ENCODE peak calls at places on chromosomes 11 and 22, in five cellular contexts. R is osteoblast, X is heart right ventricle, L is colonic mucosa, Z is HFFc6. U is an unnamed sample.

GRCh38 chr11:120667281-120667680 is 155.7 kb downstream of the GRIK4 start:
- DNase-seq in Z (no peak), X (peak), R (peak), L (no peak), U (no peak)

GRCh38 chr11:128757235-128757711 is 63.4 kb downstream of the FLI1 start:
- DNase-seq in X (peak), L (peak), R (peak), Z (peak), U (peak)

GRCh38 chr22:44423556-44423955 is 74.5 kb downstream of the RTL6 start:
- DNase-seq in Z (no peak), R (no peak), L (no peak), X (no peak), U (peak)

GRCh38 chr22:44287121-44287693 is 25.5 kb downstream of the SHISAL1 start:
- DNase-seq in Z (no peak), X (no peak), L (no peak), R (no peak), U (no peak)

GRCh38 chr11:109972939-109973338 is 120.3 kb upstream of the ZC3H12C start:
- DNase-seq in R (no peak), X (no peak), L (no peak), Z (no peak), U (no peak)

GRCh38 chr11:405323-405975 is 9.3 kb downstream of the SIGIRR start:
- DNase-seq in R (no peak), X (no peak), L (peak), Z (no peak), U (no peak)

GRCh38 chr11:8759634-8760033 is 77.0 kb downstream of the RPL27A start:
- DNase-seq in L (no peak), X (no peak), Z (no peak), R (no peak), U (no peak)

GRCh38 chr22:24827305-24827704 is 21.3 kb downstream of the SGSM1 start:
- DNase-seq in X (no peak), Z (no peak), L (peak), R (no peak), U (peak)

GRCh38 chr11:119222308-119222707 is 16.2 kb downstream of the CBL start:
- DNase-seq in R (peak), L (no peak), X (no peak), Z (peak), U (no peak)

GRCh38 chr11:102974552-102975280 is 19.2 kb upstream of the MMP13 start:
- DNase-seq in L (no peak), Z (peak), X (no peak), R (no peak), U (no peak)

GRCh38 chr11:70544774-70545625 is 146.7 kb downstream of the CTTN start:
- DNase-seq in Z (no peak), X (no peak), L (no peak), R (peak), U (no peak)

GRCh38 chr22:20008221-20008995 is 8.2 kb downstream of the ARVCF start:
- DNase-seq in R (peak), Z (no peak), L (no peak), X (no peak), U (no peak)

GRCh38 chr11:103898577-103899336 is 137.7 kb upstream of the DDI1 start:
- DNase-seq in L (no peak), R (no peak), Z (no peak), X (no peak), U (no peak)

GRCh38 chr11:12540075-12540685 is 134.0 kb upstream of the TEAD1 start:
- DNase-seq in Z (peak), L (no peak), R (no peak), X (no peak), U (no peak)

GRCh38 chr22:48365386-48365785 is 1462.3 kb downstream of the BRD1 start:
- DNase-seq in X (no peak), Z (no peak), L (no peak), R (peak), U (no peak)

GRCh38 chr11:1963864-1964263 is 16.7 kb downstream of the MRPL23 start:
- DNase-seq in X (no peak), R (no peak), L (no peak), Z (no peak), U (no peak)

GRCh38 chr22:26106412-26106811 is 62.9 kb upstream of the SEZ6L start:
- DNase-seq in R (no peak), X (no peak), L (no peak), Z (no peak), U (no peak)

GRCh38 chr11:72602250-72602904 is 71.8 kb downstream of the PDE2A start:
- DNase-seq in Z (no peak), R (no peak), L (no peak), X (no peak), U (no peak)

GRCh38 chr22:30404307-30404706 is 7.5 kb downstream of the SEC14L2 start:
- DNase-seq in R (peak), Z (no peak), X (no peak), L (no peak), U (no peak)

GRCh38 chr11:69771466-69771865 is 3.7 kb downstream of the FGF4 start:
- DNase-seq in X (no peak), Z (no peak), L (no peak), R (peak), U (no peak)

GRCh38 chr11:82930229-82930628 is 28.7 kb downstream of the DDIAS start:
- DNase-seq in Z (no peak), X (no peak), R (no peak), L (no peak), U (no peak)

GRCh38 chr11:5486421-5486820 is 2.1 kb upstream of the OR52D1 start:
- DNase-seq in X (no peak), Z (no peak), L (no peak), R (no peak), U (no peak)

GRCh38 chr11:83722392-83722791 is 436.2 kb upstream of the CCDC90B start:
- DNase-seq in R (no peak), Z (no peak), L (no peak), X (no peak), U (no peak)

GRCh38 chr22:41302016-41302767 is 867 bp downstream of the ZC3H7B start:
- DNase-seq in R (peak), Z (no peak), X (no peak), L (no peak), U (no peak)

GRCh38 chr22:32410459-32410858 is 1.6 kb downstream of the RTCB start:
- DNase-seq in X (no peak), Z (no peak), L (no peak), R (no peak), U (no peak)

GRCh38 chr11:1783725-1784529 is 20.2 kb upstream of the CTSD start:
- DNase-seq in Z (no peak), L (no peak), R (peak), X (no peak), U (no peak)

GRCh38 chr11:1303973-1304372 is 5.5 kb downstream of the TOLLIP start:
- DNase-seq in L (no peak), R (peak), X (no peak), Z (no peak), U (peak)

GRCh38 chr11:28243596-28243995 is 135.4 kb downstream of the METTL15 start:
- DNase-seq in R (peak), L (no peak), Z (no peak), X (no peak), U (no peak)

GRCh38 chr11:60469723-60470122 is 14.1 kb downstream of the MS4A1 start:
- DNase-seq in X (no peak), Z (no peak), L (no peak), R (no peak), U (no peak)

GRCh38 chr22:38262051-38262795 is 10.6 kb downstream of the TMEM184B start:
- DNase-seq in X (no peak), R (peak), Z (no peak), L (peak), U (peak)
- TF ChIP-seq CTCF in X (peak), R (peak), Z (peak), L (peak), U (peak)

GRCh38 chr11:3959015-3959917 is 103.8 kb downstream of the STIM1 start:
- DNase-seq in R (peak), L (no peak), X (no peak), Z (peak), U (peak)
- TF ChIP-seq CTCF in R (peak), L (no peak), X (no peak), Z (peak), U (no peak)

DNA sequence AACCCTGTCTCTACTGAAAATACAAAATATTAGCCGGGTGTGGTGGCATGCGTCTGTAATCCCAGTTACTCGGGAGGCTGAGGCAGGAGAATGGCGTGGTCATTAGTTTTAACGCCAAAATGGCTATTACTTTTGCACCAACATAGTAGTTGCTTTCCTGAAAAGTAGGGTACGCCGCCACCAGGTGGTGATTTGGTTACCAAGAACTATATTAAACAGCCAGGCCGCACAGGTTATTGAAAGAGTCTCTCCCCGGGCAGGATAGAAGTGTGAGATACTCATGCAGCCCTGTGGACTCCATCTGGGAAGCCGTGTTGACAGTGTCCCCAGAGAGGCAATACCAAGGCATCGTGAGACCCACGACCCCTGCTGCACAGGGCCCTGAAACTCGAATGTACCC is 24.6 kb upstream of the LRRC32 start:
- DNase-seq in X (no peak), L (no peak), R (peak), Z (no peak), U (no peak)
- TF ChIP-seq CTCF in X (no peak), L (no peak), R (no peak), Z (peak), U (no peak)

GRCh38 chr22:50576806-50577696 is 1.2 kb downstream of the CPT1B start:
- DNase-seq in Z (no peak), X (no peak), L (no peak), R (peak), U (no peak)

GRCh38 chr22:50577697-50577986 is 585 bp downstream of the CPT1B start:
- DNase-seq in L (no peak), R (peak), X (no peak), Z (no peak), U (no peak)

GRCh38 chr22:50575426-50575941 is 2.7 kb downstream of the CPT1B start:
- DNase-seq in Z (no peak), R (peak), L (no peak), X (no peak), U (no peak)

GRCh38 chr22:50574383-50574755 is 3.9 kb downstream of the CPT1B start:
- DNase-seq in L (no peak), R (peak), Z (no peak), X (no peak), U (no peak)

DNA sequence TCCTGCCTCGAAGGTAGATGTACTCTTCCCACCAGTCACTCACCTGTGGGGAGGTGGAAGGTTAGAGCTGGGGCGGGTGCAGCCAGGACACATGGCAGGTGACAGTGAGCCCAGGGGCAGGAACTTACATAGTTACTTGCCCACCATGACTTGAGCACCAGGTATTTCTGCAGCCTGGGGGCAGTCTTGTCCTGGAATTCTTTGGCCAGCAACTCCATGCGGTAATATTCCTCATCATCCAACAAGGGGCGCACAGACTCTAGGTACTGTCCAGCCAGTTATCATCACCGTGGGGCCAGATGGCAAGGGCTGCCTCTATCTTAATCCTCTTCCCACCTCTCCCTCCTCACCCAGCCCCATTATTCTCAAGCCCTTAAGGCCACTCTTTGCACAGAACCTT is 2.2 kb downstream of the CPT1B start:
- DNase-seq in X (no peak), R (peak), Z (peak), L (no peak), U (peak)
- TF ChIP-seq CTCF in X (no peak), R (peak), Z (peak), L (no peak), U (no peak)

GRCh38 chr11:115530752-115531151 is 26.5 kb upstream of the CADM1 start:
- DNase-seq in Z (no peak), L (no peak), X (no peak), R (no peak), U (no peak)
- TF ChIP-seq CTCF in Z (no peak), L (no peak), X (no peak), R (no peak), U (no peak)

DNA sequence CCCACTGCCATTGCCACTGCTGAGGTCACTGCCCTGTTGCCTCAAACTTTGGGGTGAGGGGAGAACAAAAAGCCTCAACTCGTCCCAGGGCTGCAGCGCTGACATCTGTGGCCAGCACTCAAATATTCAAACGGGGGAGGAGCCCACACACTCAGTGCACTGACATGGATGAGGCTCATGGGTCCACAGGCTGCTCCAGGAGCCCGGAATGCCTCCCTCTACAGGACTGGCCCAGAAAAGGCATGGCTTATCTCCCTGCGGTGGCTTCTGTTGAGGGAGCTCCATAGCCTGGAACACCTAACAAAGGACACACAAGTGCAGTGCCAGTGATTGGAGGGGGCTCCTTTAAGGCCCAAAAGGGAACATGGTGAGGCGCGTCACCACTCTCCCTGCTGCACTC is 341.1 kb upstream of the LUZP2 start:
- DNase-seq in R (no peak), X (no peak), Z (no peak), L (no peak), U (no peak)
- TF ChIP-seq CTCF in R (no peak), X (no peak), Z (no peak), L (no peak), U (no peak)

DNA sequence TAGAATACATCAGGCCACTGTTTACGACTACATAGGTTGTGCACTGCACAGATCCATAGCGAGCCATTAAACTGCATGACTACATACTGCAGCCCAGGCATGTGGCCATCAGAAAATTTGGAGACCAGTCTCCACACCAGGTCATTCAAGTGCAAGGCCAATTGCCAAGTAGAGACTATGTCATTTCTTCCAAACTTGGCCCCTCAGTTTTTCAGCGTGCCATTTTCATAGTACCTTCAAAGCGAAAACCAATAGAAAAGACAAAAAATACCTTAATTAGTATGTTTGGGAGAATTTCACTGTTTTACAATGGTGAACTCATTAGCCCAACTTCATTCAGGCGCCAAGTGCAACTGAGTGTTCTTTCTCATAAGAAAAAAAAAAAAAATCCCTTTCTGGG is 30.4 kb downstream of the PAMR1 start:
- DNase-seq in Z (no peak), L (no peak), X (no peak), R (no peak), U (no peak)
- TF ChIP-seq CTCF in Z (no peak), L (no peak), X (no peak), R (no peak), U (no peak)

GRCh38 chr11:65811764-65812475 is 21.8 kb upstream of the SNX32 start:
- DNase-seq in R (no peak), X (no peak), Z (no peak), L (no peak), U (peak)
- TF ChIP-seq CTCF in R (no peak), X (no peak), Z (no peak), L (no peak), U (no peak)

GRCh38 chr22:39012525-39013516 is 1.2 kb upstream of the APOBEC3C start:
- DNase-seq in Z (no peak), X (no peak), R (no peak), L (no peak), U (no peak)

GRCh38 chr22:39007177-39007576 is 6.9 kb upstream of the APOBEC3C start:
- DNase-seq in L (no peak), X (no peak), Z (no peak), R (no peak), U (no peak)

GRCh38 chr22:39013923-39014722 is at the start of gene APOBEC3C:
- DNase-seq in X (peak), Z (peak), L (peak), R (peak), U (peak)

GRCh38 chr22:39016592-39016991 is 2.5 kb downstream of the APOBEC3C start:
- DNase-seq in L (no peak), R (peak), Z (no peak), X (no peak), U (no peak)

DNA sequence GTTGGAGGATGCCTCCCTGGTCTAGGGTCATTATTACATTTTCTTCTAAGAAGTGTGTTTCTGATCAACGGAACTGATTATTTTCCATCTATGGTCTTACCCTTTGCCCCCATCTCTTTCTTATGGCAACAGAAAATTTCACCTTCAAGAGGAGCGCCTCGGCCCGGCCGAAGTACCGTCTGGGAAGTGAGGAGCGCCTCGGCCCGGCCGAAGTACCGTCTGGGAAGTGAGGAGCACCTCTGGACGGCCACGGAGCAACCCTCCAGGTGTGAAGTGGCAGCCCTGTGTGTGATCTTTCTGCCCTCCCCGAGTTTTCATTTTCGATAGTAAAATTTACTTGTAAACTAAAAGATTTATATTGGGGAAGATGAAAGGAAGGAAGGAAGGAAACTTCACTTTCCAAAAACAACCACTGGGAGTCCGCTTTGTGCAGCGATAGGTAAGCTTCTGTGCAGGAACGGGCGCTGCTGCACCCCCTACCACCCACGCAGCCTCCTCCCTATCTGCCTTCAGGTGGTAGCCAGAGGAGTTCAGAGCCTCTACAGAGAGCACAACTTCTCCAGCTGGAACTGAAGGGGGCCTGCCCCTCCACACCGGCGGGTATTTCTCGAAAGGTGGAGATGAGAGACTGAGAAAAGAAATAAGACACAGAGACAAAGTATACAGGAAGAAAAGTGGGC is 3.0 kb upstream of the APOBEC3C start:
- DNase-seq in L (no peak), X (no peak), R (no peak), Z (no peak), U (no peak)
- TF ChIP-seq CTCF in L (no peak), X (no peak), R (no peak), Z (no peak), U (no peak)

GRCh38 chr22:22770280-22770871 is 117.2 kb upstream of the IGLL5 start:
- DNase-seq in X (peak), Z (peak), L (peak), R (peak), U (peak)
- TF ChIP-seq CTCF in X (peak), Z (peak), L (peak), R (peak), U (peak)